ENCODE peak calls at places on chromosomes 3 and 15, in four cellular contexts. O is GM12878, Q is K562, B is HL-60. X is an unnamed sample.

GRCh38 chr3:183210862-183211341 is 42.2 kb upstream of the B3GNT5 start:
- DNase-seq in O (no peak), Q (no peak), B (peak), X (no peak)

GRCh38 chr3:12175844-12176453 is 17.2 kb upstream of the TIMP4 start:
- DNase-seq in O (no peak), Q (peak), B (no peak), X (no peak)

GRCh38 chr15:43483306-43484128 is 9.4 kb downstream of the TP53BP1 start:
- DNase-seq in O (no peak), Q (no peak), B (no peak), X (no peak)

GRCh38 chr3:142952272-142953193 is 10.9 kb downstream of the PAQR9 start:
- DNase-seq in O (no peak), Q (no peak), B (no peak), X (no peak)

GRCh38 chr15:101049282-101049681 is 130.1 kb downstream of the LRRK1 start:
- DNase-seq in O (no peak), Q (no peak), B (no peak), X (no peak)

GRCh38 chr3:28651159-28651558 is 302.5 kb upstream of the AZI2 start:
- DNase-seq in O (no peak), Q (no peak), B (no peak), X (no peak)

GRCh38 chr3:188594137-188594536 is 440.2 kb downstream of the LPP start:
- DNase-seq in O (no peak), Q (no peak), B (no peak), X (no peak)

GRCh38 chr3:12040902-12041301 is 36.7 kb downstream of the SYN2 start:
- DNase-seq in O (no peak), Q (no peak), B (no peak), X (no peak)

GRCh38 chr3:146895026-146895749 is 290.0 kb upstream of the PLSCR5 start:
- DNase-seq in O (no peak), Q (no peak), B (no peak), X (no peak)

GRCh38 chr15:52523646-52524045 is 5.0 kb downstream of the MYO5A start:
- DNase-seq in O (no peak), Q (no peak), B (no peak), X (no peak)

GRCh38 chr15:68679961-68680371 is 101.2 kb downstream of the CORO2B start:
- DNase-seq in O (no peak), Q (no peak), B (no peak), X (no peak)

GRCh38 chr15:36863551-36863950 is 236.8 kb downstream of the MEIS2 start:
- DNase-seq in O (no peak), Q (no peak), B (no peak), X (no peak)

GRCh38 chr15:39998511-39998910 is 40.5 kb downstream of the SRP14 start:
- DNase-seq in O (no peak), Q (no peak), B (no peak), X (no peak)

GRCh38 chr3:73618461-73618860 is 6.3 kb downstream of the PDZRN3 start:
- DNase-seq in O (no peak), Q (no peak), B (no peak), X (no peak)

GRCh38 chr15:59885832-59886231 is 118.3 kb upstream of the FOXB1 start:
- DNase-seq in O (no peak), Q (no peak), B (no peak), X (no peak)

GRCh38 chr15:89728254-89728653 is 22.8 kb downstream of the MESP1 start:
- DNase-seq in O (no peak), Q (no peak), B (no peak), X (no peak)

GRCh38 chr3:184746131-184747120 is 34.6 kb upstream of the MAGEF1 start:
- DNase-seq in O (no peak), Q (no peak), B (no peak), X (no peak)

GRCh38 chr15:70876011-70876410 is 16.2 kb downstream of the THAP10 start:
- DNase-seq in O (no peak), Q (no peak), B (no peak), X (no peak)

GRCh38 chr3:187736418-187736871 is 8.8 kb downstream of the BCL6 start:
- DNase-seq in O (no peak), Q (no peak), B (no peak), X (no peak)

GRCh38 chr15:57866149-57866736 is 159.7 kb downstream of the POLR2M start:
- DNase-seq in O (no peak), Q (peak), B (no peak), X (peak)

GRCh38 chr3:119831941-119832371 is 50.1 kb downstream of the NR1I2 start:
- DNase-seq in O (no peak), Q (no peak), B (no peak), X (no peak)

GRCh38 chr3:36494461-36495109 is 114.3 kb downstream of the STAC start:
- DNase-seq in O (no peak), Q (no peak), B (peak), X (no peak)

GRCh38 chr15:71049706-71050422 is 65.4 kb upstream of the THSD4 start:
- DNase-seq in O (no peak), Q (no peak), B (no peak), X (no peak)

GRCh38 chr3:15011174-15011573 is 53.9 kb downstream of the MRPS25 start:
- DNase-seq in O (no peak), Q (no peak), B (no peak), X (no peak)

GRCh38 chr15:69562097-69562496 is 109.5 kb downstream of the RPLP1 start:
- DNase-seq in O (no peak), Q (no peak), B (no peak), X (no peak)

GRCh38 chr3:172129868-172130751 is 90.7 kb downstream of the FNDC3B start:
- DNase-seq in O (no peak), Q (peak), B (peak), X (no peak)

GRCh38 chr15:32866486-32867312 is 148.9 kb downstream of the GREM1 start:
- DNase-seq in O (no peak), Q (no peak), B (peak), X (no peak)

GRCh38 chr3:47342156-47342555 is 38.7 kb upstream of the PTPN23 start:
- DNase-seq in O (no peak), Q (no peak), B (no peak), X (no peak)

GRCh38 chr3:193859195-193859594 is 266.2 kb downstream of the OPA1 start:
- DNase-seq in O (no peak), Q (peak), B (no peak), X (no peak)

GRCh38 chr15:88738796-88739195 is 64.4 kb upstream of the ACAN start:
- DNase-seq in O (no peak), Q (no peak), B (no peak), X (no peak)

GRCh38 chr3:15040844-15041243 is 24.3 kb downstream of the MRPS25 start:
- DNase-seq in O (no peak), Q (peak), B (no peak), X (no peak)

GRCh38 chr3:134197681-134198261 is 52.9 kb downstream of the RYK start:
- DNase-seq in O (peak), Q (peak), B (peak), X (peak)

GRCh38 chr15:82986442-82986780 is 401 bp downstream of the RAMAC start:
- DNase-seq in O (peak), Q (no peak), B (no peak), X (peak)

GRCh38 chr15:69081310-69082004 is 67.0 kb downstream of the NOX5 start:
- DNase-seq in O (no peak), Q (no peak), B (no peak), X (no peak)

GRCh38 chr3:79515072-79515471 is 252.7 kb downstream of the ROBO1 start:
- DNase-seq in O (no peak), Q (no peak), B (no peak), X (no peak)

GRCh38 chr15:81285461-81285860 is 38.5 kb downstream of the STARD5 start:
- DNase-seq in O (no peak), Q (no peak), B (no peak), X (no peak)

GRCh38 chr3:126014252-126014651 is 45.3 kb downstream of the ROPN1B start:
- DNase-seq in O (no peak), Q (no peak), B (no peak), X (no peak)

GRCh38 chr3:141863497-141863896 is 12.9 kb upstream of the ATP1B3 start:
- DNase-seq in O (no peak), Q (no peak), B (peak), X (no peak)
- TF ChIP-seq SPI1 in O (no peak), Q (no peak), B (peak), X (no peak)

DNA sequence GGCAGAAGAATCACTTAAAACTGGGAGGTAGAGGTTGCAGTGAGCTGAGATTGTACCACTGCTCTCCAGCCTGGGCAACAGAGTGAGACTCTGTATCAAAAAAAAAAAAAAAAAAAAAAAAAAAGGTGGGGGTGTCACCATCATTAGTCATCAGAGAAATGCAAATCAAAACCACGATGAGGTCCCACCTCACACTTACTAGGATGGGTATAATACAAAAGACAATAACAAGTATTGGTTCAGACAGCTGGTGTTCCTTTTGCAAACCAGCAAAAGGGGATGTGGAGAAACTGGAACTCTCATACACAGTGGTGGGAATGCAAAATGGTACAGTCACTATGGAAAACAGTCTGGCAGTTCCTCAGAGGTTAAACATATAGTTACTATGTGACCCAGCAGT is 78.7 kb upstream of the TSC22D2 start:
- DNase-seq in O (peak), Q (no peak), B (no peak), X (no peak)
- TF ChIP-seq SPI1 in O (no peak), Q (no peak), B (no peak), X (no peak)

DNA sequence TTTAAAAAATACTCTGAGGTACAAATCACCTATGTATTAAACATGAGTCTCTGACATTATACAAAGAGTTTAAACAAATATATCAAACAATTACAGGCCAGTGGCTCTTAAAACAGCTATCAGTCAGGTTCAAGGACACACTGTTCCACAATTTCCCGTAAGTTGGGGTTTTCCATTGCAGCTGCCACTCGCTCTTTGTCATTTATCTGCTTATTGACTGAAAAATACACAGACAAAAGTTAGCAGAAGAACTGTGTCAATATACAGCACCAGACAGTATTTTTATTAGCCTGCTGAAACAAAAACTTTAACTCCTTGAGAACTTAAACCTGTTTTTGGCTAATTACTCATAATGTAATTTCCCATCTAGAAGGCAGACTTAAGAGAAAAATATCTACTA is 20.8 kb downstream of the CIAO2A start:
- DNase-seq in O (no peak), Q (peak), B (no peak), X (no peak)
- TF ChIP-seq SPI1 in O (no peak), Q (no peak), B (no peak), X (no peak)

DNA sequence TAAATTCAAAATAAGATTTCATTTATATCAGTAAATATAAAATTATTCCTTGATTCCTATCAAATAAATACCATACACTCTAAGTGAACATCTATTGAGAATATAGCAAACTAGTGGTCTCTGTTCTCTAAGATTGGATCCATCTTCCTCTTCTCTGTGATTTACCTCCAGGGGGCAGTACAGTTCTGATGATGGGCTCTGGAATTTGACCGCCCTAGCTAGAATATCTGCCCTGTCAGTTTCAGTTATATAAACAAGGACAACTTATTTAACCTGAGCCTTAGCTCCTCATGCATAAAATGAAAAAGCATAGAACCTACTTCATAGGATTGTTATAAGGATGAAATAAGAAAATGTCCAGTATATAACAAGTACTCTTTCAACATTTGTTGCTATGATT is 171.1 kb upstream of the CCDC54 start:
- DNase-seq in O (no peak), Q (peak), B (no peak), X (peak)
- TF ChIP-seq SPI1 in O (no peak), Q (no peak), B (no peak), X (no peak)

GRCh38 chr3:160010578-160010977 is 21.9 kb downstream of the IL12A start:
- DNase-seq in O (peak), Q (no peak), B (no peak), X (no peak)
- TF ChIP-seq SPI1 in O (no peak), Q (no peak), B (no peak), X (no peak)

DNA sequence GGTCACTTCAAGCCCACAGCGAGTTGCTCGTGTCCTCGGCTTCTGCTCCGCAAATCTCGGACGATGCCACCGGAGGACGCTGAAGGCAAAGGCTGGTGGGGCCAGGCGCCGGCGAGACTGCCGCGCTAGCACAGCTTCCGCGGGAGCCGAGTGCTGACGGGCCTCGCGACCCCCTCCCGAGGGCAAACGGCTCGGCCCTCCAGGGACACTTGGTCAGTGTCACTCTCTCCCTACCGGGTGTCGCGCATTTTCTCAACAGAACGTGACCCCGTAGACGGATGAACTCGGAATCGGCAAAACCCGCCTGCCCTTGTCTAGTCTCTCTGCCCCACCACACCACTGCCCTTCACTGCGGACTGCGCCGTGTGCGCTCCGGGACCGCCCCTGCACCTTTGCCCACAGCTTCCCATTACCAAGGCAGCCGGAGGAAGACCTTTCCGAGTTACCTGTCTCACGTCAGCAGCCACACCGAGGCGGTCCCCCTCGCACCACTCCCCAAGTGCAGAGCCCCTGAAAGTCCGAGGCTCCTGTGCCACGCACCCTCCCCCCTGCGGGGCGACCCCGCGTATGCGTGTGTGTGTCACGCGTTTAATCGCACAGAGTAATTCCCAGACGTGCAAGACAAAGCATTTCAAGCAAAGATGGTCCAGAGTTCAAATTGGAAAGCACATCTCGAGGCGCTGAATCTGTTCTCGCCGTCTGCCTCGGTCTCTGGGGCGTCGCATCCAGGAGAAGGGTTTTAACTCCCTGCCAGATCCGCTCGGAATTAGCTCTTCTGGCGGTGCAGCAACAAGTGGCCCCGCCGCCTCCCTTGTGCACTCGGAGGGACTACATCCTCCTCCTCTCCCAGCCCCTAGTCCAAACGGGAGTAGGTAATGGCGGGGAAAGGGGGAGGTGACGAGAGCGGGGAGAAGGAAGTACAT is 245.0 kb upstream of the TOPAZ1 start:
- DNase-seq in O (no peak), Q (no peak), B (no peak), X (peak)
- TF ChIP-seq SPI1 in O (no peak), Q (no peak), B (no peak), X (no peak)

GRCh38 chr3:124634210-124635168 is 95.8 kb upstream of the UMPS start:
- DNase-seq in O (no peak), Q (no peak), B (no peak), X (no peak)
- TF ChIP-seq SPI1 in O (no peak), Q (no peak), B (no peak), X (no peak)

GRCh38 chr3:7978104-7978457 is 523.5 kb upstream of the LMCD1 start:
- DNase-seq in O (no peak), Q (no peak), B (no peak), X (no peak)

DNA sequence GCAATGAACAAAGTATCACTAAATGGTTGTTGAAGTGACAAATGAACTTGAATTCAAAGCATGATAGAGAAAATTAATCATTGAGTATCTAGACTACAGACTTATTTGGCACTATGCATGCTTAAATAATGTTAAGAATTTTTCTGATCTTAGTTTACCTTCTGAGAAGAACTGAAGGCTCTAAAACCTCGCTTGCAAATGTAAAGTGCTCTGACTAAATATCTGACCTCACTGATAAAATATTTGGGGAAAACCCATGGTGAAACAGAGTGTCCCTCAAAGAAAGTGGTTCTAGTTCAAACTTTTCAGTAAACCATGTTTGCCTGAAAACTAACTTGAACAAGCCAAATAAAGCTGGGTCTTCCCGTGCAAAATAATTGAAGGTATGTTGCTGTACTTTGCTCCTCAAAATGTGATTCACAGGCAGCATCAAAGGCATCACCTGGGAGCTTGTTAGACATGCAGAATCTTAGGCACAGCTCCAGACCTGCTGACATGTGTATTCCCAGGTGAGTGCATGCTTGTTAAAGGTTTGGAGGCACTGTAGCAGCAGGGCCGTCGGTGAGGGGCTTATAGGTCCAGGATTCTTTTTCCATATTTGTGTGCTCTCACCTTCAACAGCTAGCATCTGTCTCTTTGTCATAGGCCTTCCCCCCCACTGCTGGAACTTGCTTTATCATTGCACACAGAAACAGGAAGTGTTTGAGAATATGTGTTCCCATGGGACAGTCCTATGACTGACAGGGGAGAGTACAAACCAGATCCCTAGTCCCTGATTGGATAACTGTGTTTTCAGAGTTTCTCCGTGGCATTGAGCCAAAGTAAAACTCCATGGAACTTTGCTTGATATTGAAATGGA is 524.1 kb upstream of the LMCD1 start:
- DNase-seq in O (no peak), Q (no peak), B (no peak), X (no peak)
- TF ChIP-seq SPI1 in O (peak), Q (no peak), B (peak), X (no peak)

GRCh38 chr3:99720985-99721632 is 82.7 kb downstream of the COL8A1 start:
- DNase-seq in O (no peak), Q (no peak), B (no peak), X (no peak)
- TF ChIP-seq SPI1 in O (no peak), Q (no peak), B (no peak), X (no peak)